ENCODE peak calls at places on chromosome 21, in ten cellular contexts. D is astrocyte of the spinal cord, N is Calu3, H is colonic mucosa, A is upper lobe of left lung, U is neural crest cell, Y is endothelial cell, K is sigmoid colon, I is epithelial cell of esophagus, R is cardiac fibroblast. S is an unnamed sample.

GRCh38 chr21:35521852-35522505 is 472.9 kb upstream of the RUNX1 start:
- DNase-seq in U (no peak), I (peak; percentile 81), N (no peak), K (no peak), A (no peak), R (no peak), Y (no peak), H (no peak), D (no peak), S (no peak)

GRCh38 chr21:27646691-27647090 is 679.8 kb upstream of the ADAMTS5 start:
- DNase-seq in N (no peak), H (no peak), U (no peak), A (no peak), Y (no peak), R (peak; percentile 30), I (peak; percentile 29), K (no peak), D (no peak), S (no peak)

GRCh38 chr21:36835383-36835795 is 131.1 kb downstream of the HLCS start:
- DNase-seq in D (no peak), H (peak; percentile 86), I (no peak), Y (no peak), A (no peak), N (no peak), R (no peak), K (no peak), U (no peak), S (peak; percentile 61)

GRCh38 chr21:36839123-36839522 is 127.3 kb downstream of the HLCS start:
- DNase-seq in I (no peak), K (no peak), R (peak; percentile 67), Y (no peak), N (no peak), A (no peak), D (peak; percentile 68), U (no peak), H (no peak), S (peak; percentile 38)

GRCh38 chr21:29228306-29228705 is 70.4 kb upstream of the BACH1 start:
- DNase-seq in Y (no peak), D (no peak), H (no peak), N (no peak), K (no peak), U (no peak), A (no peak), R (no peak), I (no peak), S (peak; percentile 82)

GRCh38 chr21:37587635-37588177 is 221.1 kb downstream of the DYRK1A start:
- DNase-seq in H (no peak), Y (no peak), K (no peak), D (no peak), R (no peak), I (no peak), U (no peak), A (no peak), N (no peak), S (no peak)

GRCh38 chr21:20016431-20017005 is 981.7 kb upstream of the NCAM2 start:
- DNase-seq in R (no peak), N (no peak), U (no peak), I (no peak), K (no peak), D (no peak), A (no peak), Y (no peak), H (no peak), S (no peak)

GRCh38 chr21:8997011-8997440 is 1524.4 kb upstream of the TPTE start:
- DNase-seq in A (no peak), I (no peak), Y (no peak), D (no peak), K (no peak), N (no peak), U (no peak), H (no peak), R (no peak), S (peak; percentile 35)

GRCh38 chr21:46500224-46500861 is 41.7 kb downstream of the DIP2A start:
- DNase-seq in I (peak; percentile 27), D (peak; percentile 51), Y (no peak), H (no peak), U (no peak), R (peak; percentile 39), K (no peak), N (no peak), A (no peak), S (peak; percentile 50)

GRCh38 chr21:29649370-29649963 is 290.3 kb downstream of the GRIK1 start:
- DNase-seq in U (no peak), K (no peak), N (no peak), A (peak; percentile 24), I (no peak), D (no peak), R (no peak), H (no peak), Y (no peak), S (peak; percentile 24)

GRCh38 chr21:37868896-37869295 is 47.4 kb downstream of the KCNJ6 start:
- DNase-seq in R (peak; percentile 78), A (no peak), D (no peak), H (no peak), N (no peak), K (no peak), U (no peak), I (peak; percentile 62), Y (no peak), S (no peak)

GRCh38 chr21:28442624-28443023 is 550.1 kb downstream of the LTN1 start:
- DNase-seq in H (no peak), R (peak; percentile 92), K (no peak), N (no peak), Y (no peak), I (peak; percentile 65), A (no peak), U (no peak), D (peak; percentile 73), S (peak; percentile 81)

GRCh38 chr21:15190837-15191236 is 126.0 kb upstream of the NRIP1 start:
- DNase-seq in K (no peak), Y (no peak), N (no peak), H (no peak), U (no peak), A (no peak), I (no peak), D (no peak), R (peak; percentile 4), S (no peak)

GRCh38 chr21:33247596-33247995 is 17.9 kb downstream of the IFNAR2 start:
- DNase-seq in U (no peak), K (no peak), A (no peak), R (no peak), D (no peak), H (no peak), Y (no peak), I (no peak), N (no peak), S (no peak)

DNA sequence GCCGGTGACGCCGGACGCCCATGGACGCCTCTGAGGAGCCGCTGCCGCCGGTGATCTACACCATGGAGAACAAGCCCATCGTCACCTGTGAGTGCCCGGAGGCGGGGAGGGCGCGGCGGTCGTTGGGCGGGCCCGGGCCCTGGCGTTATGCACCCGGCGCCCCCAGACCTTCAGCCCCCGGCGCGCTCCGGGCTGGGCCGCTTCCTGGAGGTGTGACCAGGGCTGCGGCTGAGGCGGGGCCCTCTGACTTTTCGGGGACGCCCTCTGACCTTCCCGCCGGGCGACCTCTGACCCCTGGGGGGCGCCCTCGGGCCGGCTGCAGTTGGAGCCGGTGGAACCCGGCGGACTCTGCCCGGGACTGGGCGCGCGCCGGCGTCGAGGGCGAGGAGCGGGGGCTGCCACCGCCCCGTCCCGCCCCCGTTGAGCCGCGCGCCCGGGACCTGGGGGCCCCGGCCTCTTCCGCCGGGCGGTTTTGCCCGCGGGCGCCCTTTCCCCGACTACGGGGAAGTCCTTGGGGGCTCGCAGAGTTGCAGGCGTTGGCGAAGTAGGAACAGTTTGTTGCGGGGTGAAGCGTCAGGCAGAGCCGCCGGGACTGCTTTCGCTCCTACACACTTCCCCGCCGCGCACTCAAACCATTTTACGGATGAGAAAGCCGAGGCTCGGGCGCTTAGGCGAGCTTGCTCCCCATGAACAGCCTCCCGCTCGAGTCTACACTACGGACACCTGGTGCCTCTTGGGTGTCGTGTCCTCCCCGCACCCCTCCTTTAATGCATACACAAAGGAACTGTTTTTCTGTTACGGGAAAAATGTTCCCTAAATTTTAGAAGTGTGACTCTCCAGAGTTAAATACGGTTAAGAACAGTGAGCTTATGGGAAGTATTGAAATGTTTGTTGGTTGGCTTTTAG is 618 bp downstream of the TRAPPC10 start:
- DNase-seq in Y (peak; percentile 81), N (peak; percentile 33), U (peak; percentile 41), A (peak; percentile 79), H (peak; percentile 85), K (peak; percentile 74), R (no peak), I (peak; percentile 37), D (no peak), S (peak; percentile 36)
- TF ChIP-seq CTCF in Y (peak; percentile 71), N (no peak), U (peak; percentile 40), A (peak; percentile 62), H (no peak), K (no peak), R (no peak), I (no peak), D (no peak), S (no peak)

DNA sequence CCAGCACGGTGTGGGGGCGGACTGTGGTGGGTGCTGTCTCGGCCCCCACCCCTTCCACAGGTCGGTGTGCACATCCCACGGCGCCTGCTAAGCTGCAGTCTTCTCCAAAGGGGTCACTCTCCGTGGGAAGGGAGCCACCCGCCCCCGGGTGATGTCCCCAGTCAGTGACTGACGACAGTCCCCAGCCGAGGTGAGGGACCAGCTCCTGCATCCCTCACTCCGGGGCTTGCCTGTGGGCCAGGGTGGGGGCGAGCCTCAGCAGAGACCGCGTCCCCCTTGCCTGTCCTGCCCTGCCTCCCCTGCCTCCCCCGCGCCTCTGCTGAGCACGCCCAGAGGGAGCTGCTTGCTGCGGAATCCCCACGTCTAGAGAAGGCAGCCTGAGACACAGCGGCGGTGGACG is 35.9 kb upstream of the PDE9A start:
- DNase-seq in H (no peak), K (no peak), A (peak; percentile 20), Y (no peak), N (no peak), U (no peak), D (no peak), I (no peak), R (no peak), S (no peak)
- TF ChIP-seq CTCF in H (no peak), K (no peak), A (no peak), Y (no peak), N (no peak), U (no peak), D (no peak), I (no peak), R (no peak), S (no peak)

GRCh38 chr21:45277101-45278045 is 10.3 kb downstream of the POFUT2 start:
- DNase-seq in Y (no peak), K (peak; percentile 64), I (no peak), R (no peak), D (no peak), A (peak; percentile 20), H (no peak), U (no peak), N (no peak), S (no peak)
- TF ChIP-seq CTCF in Y (no peak), K (no peak), I (no peak), R (no peak), D (no peak), A (no peak), H (no peak), U (no peak), N (no peak), S (no peak)

DNA sequence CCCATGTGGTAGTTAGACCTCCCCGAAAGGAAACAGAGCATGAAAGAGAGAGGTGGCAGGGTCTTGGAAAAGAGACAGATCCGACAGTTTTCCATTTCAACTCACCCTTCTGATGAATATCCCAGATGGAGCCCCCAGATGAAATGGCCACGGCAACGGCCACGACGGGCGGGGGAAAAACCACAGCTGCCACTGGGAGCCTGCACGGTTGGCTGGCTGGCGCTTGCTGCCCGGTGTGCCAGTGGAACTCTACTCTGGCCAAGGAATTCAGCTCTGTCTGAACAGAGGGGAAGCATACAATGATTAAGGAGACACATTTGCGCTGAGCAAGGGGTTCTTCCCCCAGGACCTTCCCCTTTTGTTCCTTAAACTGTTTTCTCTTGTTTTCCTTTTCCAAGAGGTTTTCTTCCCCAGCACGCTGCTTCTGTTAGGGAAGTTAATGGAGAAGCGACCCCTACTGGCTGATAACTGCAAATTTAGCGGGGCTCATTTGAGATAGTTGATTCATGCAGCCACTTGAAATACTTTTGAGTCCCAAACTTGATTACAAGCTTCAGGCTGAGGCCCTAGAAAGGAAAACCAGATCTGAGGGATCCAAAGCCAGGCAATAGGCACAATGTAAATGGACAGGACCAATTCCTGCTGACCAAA is 1122.5 kb downstream of the NCAM2 start:
- DNase-seq in A (no peak), D (peak; percentile 6), R (peak; percentile 2), U (no peak), H (no peak), Y (no peak), K (no peak), N (no peak), I (no peak), S (no peak)
- TF ChIP-seq CTCF in A (no peak), D (peak; percentile 36), R (peak; percentile 35), U (peak; percentile 56), H (no peak), Y (peak; percentile 46), K (no peak), N (no peak), I (no peak), S (peak; percentile 6)